ENCODE peak calls at places on chromosomes 11 and 22, in five cellular contexts. Y, D, X, L and W are unnamed samples.
A peak's percentile ranks its signal among the peaks of the same experiment; 100 is the strongest.

GRCh38 chr22:23686416-23687024 is 4.3 kb upstream of the RGL4 start:
- DNase-seq in Y (no peak), D (no peak), X (no peak), L (no peak), W (no peak)

GRCh38 chr11:4134844-4135243 is 40.2 kb downstream of the RRM1 start:
- DNase-seq in Y (no peak), D (peak; percentile 39), X (no peak), L (no peak), W (no peak)

GRCh38 chr11:102017029-102017428 is 30.2 kb upstream of the CFAP300 start:
- DNase-seq in Y (no peak), D (no peak), X (no peak), L (no peak), W (no peak)

GRCh38 chr11:88604255-88604654 is 266.7 kb upstream of the CTSC start:
- DNase-seq in Y (no peak), D (peak; percentile 76), X (no peak), L (no peak), W (no peak)

GRCh38 chr22:38741166-38741565 is 14.6 kb downstream of the SUN2 start:
- DNase-seq in Y (no peak), D (no peak), X (no peak), L (no peak), W (no peak)

GRCh38 chr11:132220464-132220863 is 850.0 kb downstream of the NTM start:
- DNase-seq in Y (no peak), D (peak; percentile 62), X (no peak), L (no peak), W (no peak)

GRCh38 chr11:443542-444199 is 1.9 kb upstream of the ANO9 start:
- DNase-seq in Y (no peak), D (peak; percentile 13), X (no peak), L (no peak), W (no peak)

GRCh38 chr11:75802913-75803820 is 11.8 kb upstream of the UVRAG start:
- DNase-seq in Y (peak; percentile 77), D (peak; percentile 83), X (peak; percentile 76), L (peak; percentile 80), W (peak; percentile 84)

GRCh38 chr11:87597696-87598095 is 560.0 kb downstream of the TMEM135 start:
- DNase-seq in Y (no peak), D (no peak), X (no peak), L (no peak), W (no peak)

DNA sequence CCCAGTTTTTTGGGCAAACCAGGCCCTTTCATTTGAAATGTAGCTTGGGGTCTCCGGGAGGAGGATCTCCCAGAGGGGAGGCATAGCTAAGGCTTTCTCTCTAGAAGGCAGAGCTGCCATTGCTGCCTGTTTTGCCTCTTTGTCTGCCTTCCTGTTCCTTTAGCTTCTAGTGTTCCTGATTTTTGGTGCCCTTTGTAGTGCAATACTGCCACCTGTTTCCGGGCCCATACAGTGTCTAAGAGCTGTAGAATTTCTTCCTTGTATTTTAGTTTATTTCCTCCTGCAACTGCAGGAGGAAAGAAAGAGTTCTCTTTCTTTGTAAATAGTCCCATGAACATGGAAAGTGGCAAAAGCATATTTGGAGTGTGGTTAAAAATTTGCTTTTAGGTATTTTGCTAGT is 19.3 kb upstream of the GLYATL1 start:
- DNase-seq in Y (no peak), D (no peak), X (no peak), L (no peak), W (no peak)
- TF ChIP-seq CTCF in Y (no peak), D (no peak), X (no peak), L (no peak), W (no peak)

GRCh38 chr11:20668844-20669832 is at the start of gene NELL1:
- DNase-seq in Y (peak; percentile 59), D (no peak), X (no peak), L (no peak), W (no peak)
- TF ChIP-seq CTCF in Y (no peak), D (no peak), X (no peak), L (no peak), W (no peak)

GRCh38 chr11:104332110-104332509 is 168.2 kb upstream of the PDGFD start:
- DNase-seq in Y (peak; percentile 38), D (no peak), X (no peak), L (no peak), W (peak; percentile 12)

GRCh38 chr11:104329043-104329442 is 165.1 kb upstream of the PDGFD start:
- DNase-seq in Y (no peak), D (no peak), X (no peak), L (no peak), W (no peak)

GRCh38 chr11:104337273-104337672 is 173.3 kb upstream of the PDGFD start:
- DNase-seq in Y (no peak), D (no peak), X (no peak), L (no peak), W (no peak)

GRCh38 chr11:104338186-104338585 is 174.2 kb upstream of the PDGFD start:
- DNase-seq in Y (no peak), D (no peak), X (no peak), L (no peak), W (no peak)

DNA sequence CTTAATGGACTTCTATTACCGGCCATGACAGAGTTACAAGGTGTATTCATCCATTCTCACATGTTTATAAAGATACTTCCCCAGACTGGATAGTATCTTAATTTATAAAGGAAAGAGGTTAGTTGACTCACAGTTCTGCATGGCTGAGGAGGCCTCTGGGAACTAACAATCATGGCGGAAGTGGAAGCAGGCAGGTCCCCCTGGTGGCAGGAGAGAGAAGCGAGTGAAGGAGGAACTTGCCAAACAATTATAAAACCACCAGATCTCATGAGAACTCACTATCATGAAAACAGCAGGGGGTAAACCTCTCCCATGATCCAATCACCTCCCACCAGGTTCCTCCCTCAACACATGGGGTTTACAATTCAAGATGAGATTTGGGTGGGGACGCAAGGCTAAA is 170.0 kb upstream of the PDGFD start:
- DNase-seq in Y (no peak), D (no peak), X (no peak), L (no peak), W (peak; percentile 16)
- TF ChIP-seq CTCF in Y (peak; percentile 15), D (peak; percentile 29), X (peak; percentile 27), L (no peak), W (peak; percentile 37)

DNA sequence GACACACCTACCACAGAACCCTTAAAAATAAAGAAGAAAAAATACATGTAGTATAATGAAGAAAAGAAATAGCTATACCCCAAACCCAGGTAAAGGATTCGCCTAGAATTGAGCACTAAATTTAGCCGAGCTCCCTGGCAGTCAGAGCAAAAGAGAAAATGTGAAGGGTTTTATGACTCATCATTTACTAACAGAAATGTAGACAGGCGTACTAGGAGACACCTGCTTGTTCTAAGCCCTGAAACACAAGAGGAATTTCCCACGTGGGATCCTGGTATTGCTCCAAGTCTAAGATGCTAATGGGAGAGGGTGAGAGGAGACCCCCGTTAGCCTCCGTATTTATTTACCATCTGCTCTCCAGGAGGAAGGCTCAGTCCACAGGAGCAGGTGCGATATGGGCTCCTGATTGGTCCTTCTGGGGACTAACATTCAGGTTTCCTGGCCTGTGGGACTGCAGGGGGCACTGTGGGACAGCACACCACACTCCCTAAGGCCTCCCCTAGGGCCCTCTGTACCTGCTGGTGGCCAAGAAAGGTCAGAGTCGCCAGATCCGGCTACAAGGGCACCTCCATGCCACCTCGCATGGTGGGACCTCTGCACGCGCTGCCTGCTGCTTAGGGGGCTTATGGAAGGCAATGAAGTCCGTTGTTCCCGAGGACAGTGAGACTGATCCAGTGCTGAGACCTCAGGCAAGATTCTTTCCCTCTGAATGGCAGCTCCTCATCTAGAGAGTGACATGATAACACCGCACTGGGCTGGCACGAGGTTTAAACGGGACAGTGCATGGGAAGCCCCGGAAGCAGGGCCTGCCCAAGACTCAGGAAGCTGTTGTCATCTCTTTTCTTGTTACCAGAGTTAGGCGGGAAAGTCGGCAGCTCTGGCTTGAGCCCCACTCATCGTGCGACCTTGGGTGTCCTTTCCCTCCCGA is 25.8 kb downstream of the KCNC1 start:
- DNase-seq in Y (peak; percentile 78), D (peak; percentile 55), X (no peak), L (peak; percentile 64), W (peak; percentile 62)
- TF ChIP-seq CTCF in Y (peak; percentile 72), D (peak; percentile 67), X (no peak), L (peak; percentile 62), W (no peak)

GRCh38 chr11:65353376-65353775 is 1.2 kb upstream of the TIGD3 start:
- DNase-seq in Y (no peak), D (no peak), X (no peak), L (no peak), W (no peak)

GRCh38 chr11:65353900-65354264 is 669 bp upstream of the TIGD3 start:
- DNase-seq in Y (no peak), D (no peak), X (no peak), L (no peak), W (no peak)

GRCh38 chr11:65354265-65355012 is at the start of gene TIGD3:
- DNase-seq in Y (peak; percentile 98), D (peak; percentile 94), X (peak; percentile 98), L (peak; percentile 98), W (peak; percentile 99)

GRCh38 chr11:65351511-65351910 is 3.0 kb upstream of the TIGD3 start:
- DNase-seq in Y (no peak), D (no peak), X (no peak), L (no peak), W (no peak)

GRCh38 chr11:65352783-65353182 is 1.8 kb upstream of the TIGD3 start:
- DNase-seq in Y (no peak), D (peak; percentile 42), X (no peak), L (no peak), W (no peak)
- TF ChIP-seq CTCF in Y (peak; percentile 41), D (peak; percentile 46), X (peak; percentile 41), L (no peak), W (no peak)

DNA sequence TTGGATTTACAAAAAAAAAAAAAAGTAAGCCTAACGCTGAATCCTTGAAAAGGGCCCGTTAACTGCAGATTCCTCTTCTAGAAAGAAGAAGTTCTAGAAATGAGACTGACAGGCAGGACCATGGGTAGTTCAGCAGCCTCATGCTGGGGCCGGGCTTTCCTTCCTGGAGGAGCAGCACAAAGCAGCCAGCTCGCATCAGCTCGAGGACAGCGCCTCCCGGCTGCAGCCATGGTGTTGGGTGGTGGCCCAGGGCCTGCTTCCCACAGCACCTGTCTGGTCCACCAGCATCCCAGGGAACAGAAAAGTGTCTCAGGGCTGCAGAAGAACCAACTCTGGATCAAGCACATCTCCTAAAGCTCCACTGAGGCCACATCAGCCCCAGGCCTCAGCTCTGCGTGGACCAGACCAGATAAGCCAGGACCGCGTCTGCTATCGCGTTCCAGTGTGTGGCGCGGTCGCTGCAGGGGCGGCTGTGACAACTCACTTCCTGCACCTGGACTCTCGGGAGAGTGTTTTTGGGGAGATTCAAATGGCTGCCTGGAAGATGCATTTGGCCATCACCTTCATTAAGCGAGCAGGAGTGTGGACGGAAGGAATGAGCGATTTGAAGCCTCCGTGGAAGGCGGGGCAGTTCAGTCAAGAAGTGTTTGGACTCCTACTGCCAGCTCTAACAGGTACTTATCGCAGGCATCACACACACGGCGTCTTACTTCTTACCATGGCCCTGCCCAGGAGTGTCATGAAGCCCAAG is 53.5 kb downstream of the MYH9 start:
- DNase-seq in Y (no peak), D (no peak), X (no peak), L (peak; percentile 42), W (peak; percentile 62)
- TF ChIP-seq CTCF in Y (peak; percentile 2), D (peak; percentile 10), X (no peak), L (peak; percentile 5), W (no peak)